ENCODE peak calls at places on chromosome 21, in four cellular contexts. C is fibroblast of lung, K is HCT116, M is IMR-90. D is an unnamed sample. For H3K4me1, the result is how much of the 10 kb centered on the place peaks cover.

GRCh38 chr21:14492890-14493289 is 53.2 kb downstream of the SAMSN1 start:
- DNase-seq in C (no peak), K (no peak), M (no peak), D (no peak)

GRCh38 chr21:38511198-38511597 is 12.9 kb upstream of the ERG start:
- DNase-seq in C (no peak), K (no peak), M (no peak), D (no peak)

GRCh38 chr21:35603471-35603870 is 456.9 kb downstream of the SETD4 start:
- DNase-seq in C (no peak), K (no peak), M (no peak), D (peak)

GRCh38 chr21:21156919-21157318 is 158.7 kb downstream of the NCAM2 start:
- DNase-seq in C (peak), K (no peak), M (peak), D (no peak)

GRCh38 chr21:38067086-38067739 is 151.0 kb upstream of the KCNJ6 start:
- DNase-seq in C (no peak), K (no peak), M (no peak), D (no peak)

GRCh38 chr21:28657576-28657975 is 335.1 kb downstream of the LTN1 start:
- DNase-seq in C (no peak), K (no peak), M (no peak), D (no peak)

GRCh38 chr21:31132574-31133242 is 94.4 kb upstream of the KRTAP19-8 start:
- DNase-seq in C (peak), K (no peak), M (peak), D (no peak)

GRCh38 chr21:19853061-19853460 is 1145.1 kb upstream of the NCAM2 start:
- DNase-seq in C (no peak), K (no peak), M (no peak), D (no peak)

GRCh38 chr21:34076835-34077234 is 3.5 kb downstream of the MRPS6 start:
- DNase-seq in C (no peak), K (no peak), M (no peak), D (no peak)

GRCh38 chr21:46555225-46555617 is 49.7 kb downstream of the S100B start:
- DNase-seq in C (no peak), K (no peak), M (no peak), D (no peak)

GRCh38 chr21:29382029-29382654 is 83.4 kb downstream of the BACH1 start:
- DNase-seq in C (peak), K (no peak), M (peak), D (no peak)

GRCh38 chr21:41641821-41642368 is 125.0 kb downstream of the RIPK4 start:
- DNase-seq in C (peak), K (no peak), M (peak), D (no peak)

GRCh38 chr21:29235714-29236197 is 63.0 kb upstream of the BACH1 start:
- DNase-seq in C (no peak), K (no peak), M (no peak), D (no peak)

GRCh38 chr21:15731243-15731613 is 1.4 kb downstream of the USP25 start:
- DNase-seq in C (peak), K (no peak), M (no peak), D (no peak)

GRCh38 chr21:46622226-46622625 is 13.2 kb upstream of the PRMT2 start:
- DNase-seq in C (no peak), K (no peak), M (no peak), D (no peak)

GRCh38 chr21:33478858-33479678 is 706 bp downstream of the TMEM50B start:
- DNase-seq in C (peak), K (no peak), M (peak), D (no peak)

GRCh38 chr21:31198575-31198974 is 145.5 kb downstream of the TIAM1 start:
- DNase-seq in C (peak), K (peak), M (peak), D (peak)

GRCh38 chr21:38807987-38808386 is 2.3 kb downstream of the ETS2 start:
- DNase-seq in C (no peak), K (no peak), M (peak), D (no peak)

GRCh38 chr21:41611966-41612606 is 104.1 kb upstream of the TMPRSS2 start:
- DNase-seq in C (peak), K (peak), M (peak), D (peak)

GRCh38 chr21:26519142-26519541 is 53.9 kb downstream of the CYYR1 start:
- DNase-seq in C (no peak), K (no peak), M (no peak), D (no peak)

GRCh38 chr21:27045281-27045985 is 78.5 kb upstream of the ADAMTS5 start:
- DNase-seq in C (no peak), K (no peak), M (no peak), D (no peak)

GRCh38 chr21:34180406-34180805 is 107.0 kb downstream of the MRPS6 start:
- DNase-seq in C (no peak), K (no peak), M (no peak), D (no peak)

GRCh38 chr21:26581818-26582217 is 8.7 kb upstream of the CYYR1 start:
- DNase-seq in C (no peak), K (no peak), M (no peak), D (no peak)

GRCh38 chr21:39079617-39080016 is 103.6 kb downstream of the PSMG1 start:
- DNase-seq in C (peak), K (no peak), M (peak), D (no peak)

GRCh38 chr21:20186186-20186585 is 812.0 kb upstream of the NCAM2 start:
- DNase-seq in C (no peak), K (no peak), M (no peak), D (no peak)

GRCh38 chr21:25515484-25516405 is 91.5 kb downstream of the MRPL39 start:
- DNase-seq in C (peak), K (no peak), M (peak), D (no peak)

GRCh38 chr21:39484711-39485264 is 33.0 kb downstream of the SH3BGR start:
- DNase-seq in C (peak), K (no peak), M (no peak), D (no peak)

GRCh38 chr21:35400233-35400939 is 351.3 kb upstream of the RUNX1 start:
- DNase-seq in C (peak), K (peak), M (peak), D (peak)

GRCh38 chr21:41634858-41635257 is 126.9 kb upstream of the TMPRSS2 start:
- DNase-seq in C (peak), K (no peak), M (peak), D (no peak)

GRCh38 chr21:34824314-34824713 is 155.5 kb downstream of the CLIC6 start:
- DNase-seq in C (no peak), K (no peak), M (no peak), D (peak)

GRCh38 chr21:17045214-17045835 is 467.5 kb upstream of the CXADR start:
- DNase-seq in C (peak), K (no peak), M (peak), D (no peak)

GRCh38 chr21:26845750-26846035 is 484 bp upstream of the ADAMTS1 start:
- DNase-seq in C (no peak), K (no peak), M (no peak), D (no peak)

GRCh38 chr21:29938968-29939858 is 583 bp downstream of the GRIK1 start:
- DNase-seq in C (peak), K (no peak), M (no peak), D (no peak)

GRCh38 chr21:35086357-35086756 is 37.3 kb upstream of the RUNX1 start:
- DNase-seq in C (peak), K (no peak), M (peak), D (no peak)

GRCh38 chr21:35252831-35253230 is 203.7 kb upstream of the RUNX1 start:
- DNase-seq in C (peak), K (no peak), M (peak), D (no peak)

GRCh38 chr21:34846601-34847112 is 177.9 kb downstream of the CLIC6 start:
- DNase-seq in C (peak), K (peak), M (peak), D (no peak)

GRCh38 chr21:22880573-22880972 is 1882.4 kb downstream of the NCAM2 start:
- DNase-seq in C (no peak), K (no peak), M (no peak), D (no peak)

GRCh38 chr21:33451634-33452071 is 28.1 kb downstream of the TMEM50B start:
- DNase-seq in C (peak), K (no peak), M (peak), D (no peak)

DNA sequence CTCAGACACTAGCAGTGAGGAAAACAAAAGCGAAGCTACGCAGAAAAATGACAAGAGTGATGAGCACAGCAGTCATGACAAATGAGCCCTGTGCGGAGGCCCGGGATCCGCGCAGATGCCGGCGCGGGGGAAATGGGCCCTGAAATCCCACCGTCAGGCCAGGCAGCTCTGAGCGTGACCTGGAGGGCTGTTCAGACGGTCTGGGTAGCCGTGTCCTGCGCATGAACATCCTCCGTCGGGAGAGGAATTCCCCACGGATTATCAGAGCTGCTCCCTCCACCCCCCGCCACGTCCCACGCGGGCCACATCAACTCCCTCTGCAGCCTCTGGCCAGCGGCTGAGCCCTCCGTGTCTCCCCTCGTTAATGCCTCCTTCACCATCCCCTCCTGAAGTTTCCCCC is 15.2 kb downstream of the PDE9A start:
- DNase-seq in C (no peak), K (no peak), M (no peak), D (no peak)
- H3K4me1 ChIP-seq in C (under half), K (under half), M (under half), D (half or more)

DNA sequence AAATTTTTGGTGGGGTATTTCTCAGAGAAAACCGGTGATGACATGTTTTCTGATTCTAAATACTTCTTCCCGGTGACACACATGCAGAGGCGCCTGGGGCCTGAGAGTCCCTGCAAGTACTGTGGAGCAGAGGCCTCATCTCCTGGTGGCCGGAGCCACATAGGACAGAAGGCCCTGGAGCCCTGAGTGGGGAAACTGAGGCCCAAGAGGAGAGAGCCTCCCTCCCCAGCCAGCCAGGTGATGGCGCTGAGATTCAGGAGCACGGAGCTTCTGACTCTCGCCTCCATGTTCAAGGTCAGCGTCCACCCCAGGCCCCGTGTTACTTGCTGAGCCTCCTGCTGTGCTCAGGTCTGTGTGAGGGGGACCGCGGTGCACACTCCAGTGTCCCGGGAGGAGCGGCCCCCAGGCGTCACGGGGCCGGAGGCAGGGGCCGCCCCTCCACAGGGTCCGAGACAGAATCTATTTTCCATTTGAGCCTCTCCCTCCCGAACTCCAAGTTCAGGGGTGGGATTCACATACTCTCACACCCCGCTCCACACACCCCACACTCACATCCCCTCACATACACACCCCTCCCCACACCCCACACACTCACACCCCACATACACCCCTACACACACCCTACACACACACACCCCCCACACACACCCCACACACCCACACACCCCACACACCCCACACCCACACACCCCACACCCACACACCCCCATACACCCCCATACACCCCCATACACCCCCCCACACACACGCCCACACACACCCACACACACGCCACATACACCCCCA is 43.8 kb downstream of the SLX9 start:
- DNase-seq in C (no peak), K (no peak), M (no peak), D (no peak)
- H3K9ac ChIP-seq in C (no peak), K (no peak), M (no peak), D (no peak)

GRCh38 chr21:42843021-42843420 is 36.3 kb downstream of the WDR4 start:
- DNase-seq in C (no peak), K (no peak), M (no peak), D (no peak)

GRCh38 chr21:42846221-42846620 is 33.1 kb downstream of the WDR4 start:
- DNase-seq in C (no peak), K (no peak), M (no peak), D (no peak)

GRCh38 chr21:42845296-42845965 is 33.9 kb downstream of the WDR4 start:
- DNase-seq in C (peak), K (no peak), M (no peak), D (no peak)

GRCh38 chr21:42847051-42847707 is 32.2 kb downstream of the WDR4 start:
- DNase-seq in C (no peak), K (no peak), M (no peak), D (no peak)

GRCh38 chr21:42844411-42845113 is 34.8 kb downstream of the WDR4 start:
- DNase-seq in C (no peak), K (no peak), M (no peak), D (no peak)
- H3K4me3 ChIP-seq in C (no peak), K (no peak), M (no peak), D (no peak)

DNA sequence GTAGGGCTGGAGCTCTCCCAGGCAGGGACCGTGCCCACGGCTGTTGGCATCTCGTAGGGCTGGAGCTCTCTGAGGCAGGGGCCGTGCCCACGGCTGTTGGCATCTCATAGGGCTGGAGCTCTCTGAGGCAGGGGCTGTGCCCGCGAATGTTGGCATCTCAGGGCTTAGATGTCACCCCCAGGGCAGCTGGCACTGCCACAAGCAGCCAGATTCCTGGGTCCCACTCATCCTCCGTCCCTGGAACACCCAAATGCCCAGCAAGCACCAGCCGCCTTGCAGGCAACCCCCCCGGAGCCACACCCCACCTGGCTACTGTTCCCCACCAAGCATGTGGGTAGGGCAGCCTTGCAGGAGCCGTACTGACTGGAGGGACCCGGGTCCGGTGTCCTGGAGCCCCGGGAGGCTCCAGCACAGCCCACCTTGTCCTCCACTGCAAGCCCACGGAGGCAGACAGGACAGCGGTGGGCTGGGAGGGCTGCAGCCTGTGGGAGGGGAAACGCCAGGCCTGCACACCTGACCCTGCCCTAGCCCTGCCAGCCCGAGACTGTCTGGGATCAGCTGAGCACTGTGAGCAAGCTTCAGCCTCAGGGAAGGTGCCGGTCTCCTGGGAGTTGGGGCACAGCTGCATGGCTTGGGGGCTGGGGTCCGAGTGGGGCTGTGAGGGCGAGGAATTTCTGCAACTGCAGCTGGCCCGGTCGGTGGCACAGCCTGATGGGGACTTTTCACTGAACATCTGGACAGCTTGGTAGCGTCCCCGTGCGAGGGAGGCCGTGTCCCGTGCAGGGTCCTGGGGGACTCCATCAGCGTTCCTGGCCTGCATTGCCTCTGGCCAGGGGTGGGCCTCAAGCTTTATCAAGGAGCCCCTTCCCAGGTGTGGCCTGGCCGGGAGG is 53.6 kb downstream of the COL18A1 start:
- DNase-seq in C (no peak), K (no peak), M (no peak), D (no peak)
- H3K4me1 ChIP-seq in C (under half), K (under half), M (half or more), D (under half)

DNA sequence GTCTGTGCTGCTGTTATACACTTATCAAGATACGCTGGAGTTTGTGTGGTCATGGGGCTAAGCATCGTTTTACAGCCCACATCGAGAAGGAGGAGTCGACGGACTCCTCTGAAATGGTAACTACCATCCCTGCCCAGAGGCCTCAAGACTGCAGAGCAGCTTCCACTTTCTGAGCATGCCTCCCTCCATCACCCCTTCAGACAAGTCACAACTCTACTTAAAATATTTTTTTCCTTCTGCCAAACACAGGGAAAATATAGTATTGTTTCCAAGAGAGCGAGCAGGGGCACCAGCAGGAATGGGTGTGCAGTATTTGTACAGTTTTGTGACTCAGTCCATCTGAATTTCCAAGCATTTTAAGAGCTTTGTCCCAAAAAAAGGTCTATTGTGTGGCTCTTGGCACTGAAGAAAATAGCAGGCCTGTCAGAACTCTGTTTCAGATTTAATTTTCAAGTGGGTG is 14.1 kb downstream of the EVA1C start:
- DNase-seq in C (peak), K (no peak), M (peak), D (no peak)
- H3K9ac ChIP-seq in C (no peak), K (no peak), M (no peak), D (no peak)

GRCh38 chr21:36709868-36710728 is 11.2 kb downstream of the SIM2 start:
- DNase-seq in C (no peak), K (no peak), M (no peak), D (no peak)
- H3K4me3 ChIP-seq in C (no peak), K (no peak), M (no peak), D (peak)

D was measured in NT2/D1.